ENCODE peak calls at places on chromosomes 16 and 17, in eight cellular contexts. U is HFF-Myc; S is fibroblast of lung; O is stimulated activated naive CD8-positive, alpha-beta T cell treated with anti-CD3 and anti-CD28 coated beads, Interleukin-15, amount 100 ng/mL, for 72 hours; H is NCI-H1694; L is ACHN; G is prostate gland; B is stimulated activated CD8-positive, alpha-beta memory T cell treated with anti-CD3 and anti-CD28 coated beads, Interleukin-15, amount 100 ng/mL, for 24 hours. R is an unnamed sample.
A peak's percentile ranks its signal among the peaks of the same experiment; 100 is the strongest.

GRCh38 chr16:50425648-50426047 is 56.9 kb upstream of the BRD7 start:
- DNase-seq in U (no peak), S (no peak), O (no peak), H (no peak), L (no peak), G (no peak), B (no peak), R (no peak)

GRCh38 chr16:15518412-15519351 is 84.3 kb downstream of the BMERB1 start:
- DNase-seq in U (no peak), S (peak; percentile 82), O (no peak), H (no peak), L (peak; percentile 59), G (no peak), B (no peak), R (peak; percentile 37)

GRCh38 chr17:2889256-2889655 is 93.0 kb downstream of the RAP1GAP2 start:
- DNase-seq in U (no peak), S (no peak), O (no peak), H (no peak), L (no peak), G (no peak), B (no peak), R (no peak)

GRCh38 chr17:17142556-17142955 is 63.6 kb downstream of the PLD6 start:
- DNase-seq in U (no peak), S (no peak), O (no peak), H (no peak), L (no peak), G (no peak), B (no peak), R (no peak)

GRCh38 chr17:42337442-42337841 is 49.1 kb downstream of the STAT5A start:
- DNase-seq in U (no peak), S (peak; percentile 51), O (peak; percentile 70), H (no peak), L (no peak), G (no peak), B (no peak), R (no peak)

GRCh38 chr17:35242158-35242804 is 591 bp upstream of the SLFN5 start:
- DNase-seq in U (no peak), S (no peak), O (peak; percentile 87), H (no peak), L (peak; percentile 75), G (peak; percentile 83), B (peak; percentile 39), R (peak; percentile 23)

GRCh38 chr17:21377821-21378396 is 1.8 kb downstream of the KCNJ12 start:
- DNase-seq in U (no peak), S (no peak), O (no peak), H (no peak), L (no peak), G (no peak), B (no peak), R (no peak)

GRCh38 chr17:77435272-77436057 is 294.7 kb downstream of the SEC14L1 start:
- DNase-seq in U (no peak), S (no peak), O (no peak), H (no peak), L (no peak), G (no peak), B (no peak), R (no peak)

GRCh38 chr17:40350410-40351184 is 13.9 kb downstream of the GJD3 start:
- DNase-seq in U (no peak), S (no peak), O (no peak), H (peak; percentile 31), L (no peak), G (no peak), B (no peak), R (no peak)

GRCh38 chr17:17713839-17714238 is 32.6 kb downstream of the RAI1 start:
- DNase-seq in U (no peak), S (peak; percentile 50), O (no peak), H (no peak), L (peak; percentile 86), G (no peak), B (no peak), R (peak; percentile 67)

GRCh38 chr17:17466511-17466910 is 10.3 kb upstream of the MED9 start:
- DNase-seq in U (no peak), S (no peak), O (no peak), H (no peak), L (no peak), G (no peak), B (no peak), R (no peak)

GRCh38 chr17:56708670-56709410 is 115.3 kb downstream of the NOG start:
- DNase-seq in U (no peak), S (no peak), O (no peak), H (no peak), L (no peak), G (no peak), B (no peak), R (no peak)

GRCh38 chr16:62256406-62256805 is 220.2 kb upstream of the CDH8 start:
- DNase-seq in U (no peak), S (no peak), O (no peak), H (no peak), L (peak; percentile 45), G (no peak), B (no peak), R (no peak)

GRCh38 chr17:79803997-79804855 is 7.3 kb upstream of the CBX8 start:
- DNase-seq in U (no peak), S (peak; percentile 29), O (peak; percentile 89), H (no peak), L (no peak), G (no peak), B (no peak), R (no peak)

GRCh38 chr17:76191891-76192290 is 48.4 kb downstream of the RNF157 start:
- DNase-seq in U (no peak), S (no peak), O (peak; percentile 49), H (no peak), L (no peak), G (no peak), B (no peak), R (no peak)

GRCh38 chr17:81178136-81179091 is 12.4 kb upstream of the AATK start:
- DNase-seq in U (no peak), S (no peak), O (no peak), H (no peak), L (no peak), G (no peak), B (no peak), R (no peak)

GRCh38 chr16:17556276-17557052 is 85.7 kb upstream of the XYLT1 start:
- DNase-seq in U (no peak), S (peak; percentile 28), O (no peak), H (peak; percentile 11), L (peak; percentile 24), G (no peak), B (no peak), R (peak; percentile 27)

GRCh38 chr17:79741751-79742588 is 11.2 kb downstream of the ENPP7 start:
- DNase-seq in U (no peak), S (peak; percentile 34), O (peak; percentile 76), H (peak; percentile 42), L (peak; percentile 60), G (peak; percentile 62), B (peak; percentile 60), R (peak; percentile 31)

GRCh38 chr17:2883544-2884203 is 87.4 kb downstream of the RAP1GAP2 start:
- DNase-seq in U (no peak), S (peak; percentile 59), O (no peak), H (peak; percentile 70), L (peak; percentile 31), G (no peak), B (no peak), R (no peak)

GRCh38 chr16:82701302-82702022 is 74.7 kb downstream of the CDH13 start:
- DNase-seq in U (no peak), S (no peak), O (no peak), H (no peak), L (no peak), G (no peak), B (no peak), R (no peak)

R was measured in HFFc6.